ENCODE peak calls at places on chromosome 15, in seven cellular contexts. F is neural progenitor cell; W is ovary; C is CD4-positive, alpha-beta T cell; Z is progenitor cell of endocrine pancreas; U is astrocyte; H is A549. O is an unnamed sample.

GRCh38 chr15:99433026-99433756 is 132.6 kb upstream of the MEF2A start:
- DNase-seq in F (no peak), C (no peak), Z (no peak), W (peak; percentile 46), H (no peak), U (no peak), O (no peak)

GRCh38 chr15:97929456-97930229 is 30.9 kb upstream of the ARRDC4 start:
- DNase-seq in U (no peak), C (no peak), F (no peak), W (no peak), H (no peak), Z (no peak), O (no peak)

GRCh38 chr15:25859838-25860645 is 3.1 kb downstream of the ATP10A start:
- DNase-seq in C (peak; percentile 71), W (no peak), H (no peak), F (no peak), U (no peak), Z (no peak), O (no peak)

GRCh38 chr15:89916660-89917059 is 3.9 kb upstream of the ARPIN start:
- DNase-seq in C (no peak), F (no peak), Z (no peak), W (no peak), H (no peak), U (no peak), O (no peak)

GRCh38 chr15:95298729-95299128 is 1031.8 kb upstream of the NR2F2 start:
- DNase-seq in F (no peak), U (no peak), W (no peak), C (no peak), Z (no peak), H (no peak), O (no peak)

GRCh38 chr15:90402230-90402629 is 14.2 kb downstream of the IQGAP1 start:
- DNase-seq in W (no peak), Z (no peak), C (no peak), H (peak; percentile 66), F (no peak), U (peak; percentile 86), O (peak; percentile 73)

GRCh38 chr15:47839233-47839867 is 122.0 kb downstream of the SEMA6D start:
- DNase-seq in F (no peak), H (no peak), Z (no peak), U (no peak), W (no peak), C (no peak), O (no peak)

GRCh38 chr15:81163961-81164800 is 30.1 kb downstream of the CFAP161 start:
- DNase-seq in H (peak; percentile 14), W (no peak), U (peak; percentile 90), Z (no peak), F (peak; percentile 12), C (no peak), O (no peak)

GRCh38 chr15:59140422-59141226 is 35.7 kb downstream of the CCNB2 start:
- DNase-seq in W (no peak), F (no peak), H (no peak), Z (no peak), C (no peak), U (peak; percentile 31), O (no peak)

GRCh38 chr15:47812436-47813109 is 95.3 kb downstream of the SEMA6D start:
- DNase-seq in C (no peak), W (no peak), U (peak; percentile 52), F (no peak), H (peak; percentile 74), Z (no peak), O (no peak)

GRCh38 chr15:96330064-96330449 is 443 bp upstream of the NR2F2 start:
- DNase-seq in C (no peak), U (peak; percentile 80), W (no peak), H (peak; percentile 82), F (no peak), Z (no peak), O (no peak)
- TF ChIP-seq CTCF in C (no peak), U (no peak), W (no peak), H (no peak), F (no peak), Z (no peak), O (no peak)

GRCh38 chr15:39580630-39581500 is at the start of gene THBS1:
- DNase-seq in F (peak; percentile 95), H (peak; percentile 84), C (peak; percentile 13), Z (peak; percentile 82), W (peak; percentile 94), U (peak; percentile 83), O (peak; percentile 56)
- TF ChIP-seq CTCF in F (no peak), H (no peak), C (no peak), Z (peak; percentile 17), W (no peak), U (no peak), O (no peak)

GRCh38 chr15:100560323-100560722 is 31.6 kb upstream of the CERS3 start:
- DNase-seq in C (no peak), H (no peak), F (no peak), U (no peak), Z (no peak), W (no peak), O (no peak)

GRCh38 chr15:100558771-100559254 is 30.1 kb upstream of the CERS3 start:
- DNase-seq in U (no peak), F (no peak), W (no peak), Z (no peak), H (no peak), C (no peak), O (no peak)

GRCh38 chr15:100553468-100553867 is 24.7 kb upstream of the CERS3 start:
- DNase-seq in U (no peak), C (no peak), F (no peak), W (no peak), Z (no peak), H (no peak), O (no peak)

DNA sequence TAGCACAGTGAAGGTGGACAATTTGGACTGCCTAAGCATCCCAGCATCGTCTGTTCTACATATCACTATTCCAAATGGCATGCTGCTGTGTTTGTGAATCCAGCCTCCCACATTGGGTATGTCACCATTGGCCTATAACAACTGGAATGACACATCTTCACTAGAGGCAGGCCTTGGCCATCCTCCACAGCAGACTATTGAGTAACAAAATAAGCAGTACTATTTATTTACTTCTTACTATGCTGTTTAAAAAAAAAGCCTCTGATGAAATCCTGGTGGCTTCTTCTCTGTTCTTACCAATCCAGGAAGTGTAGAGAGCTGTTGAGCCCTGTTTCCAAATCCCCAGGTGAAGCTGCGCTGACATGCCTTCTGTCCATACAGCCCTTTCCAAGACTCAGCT is 30.6 kb upstream of the CERS3 start:
- DNase-seq in C (no peak), Z (no peak), F (no peak), H (peak; percentile 36), W (no peak), U (peak; percentile 9), O (peak; percentile 64)
- TF ChIP-seq CTCF in C (no peak), Z (no peak), F (no peak), H (no peak), W (no peak), U (no peak), O (no peak)

GRCh38 chr15:41504751-41505492 is 8.7 kb downstream of the LTK start:
- DNase-seq in Z (no peak), H (no peak), U (no peak), W (no peak), F (no peak), C (no peak), O (no peak)

GRCh38 chr15:41506796-41507341 is 6.8 kb downstream of the LTK start:
- DNase-seq in C (no peak), W (no peak), H (no peak), F (no peak), U (no peak), Z (no peak), O (no peak)

GRCh38 chr15:41510728-41511127 is 2.9 kb downstream of the LTK start:
- DNase-seq in W (no peak), H (no peak), C (no peak), Z (no peak), U (no peak), F (peak; percentile 40), O (no peak)

GRCh38 chr15:41505776-41506175 is 7.9 kb downstream of the LTK start:
- DNase-seq in U (no peak), Z (no peak), C (no peak), F (no peak), H (no peak), W (no peak), O (no peak)

DNA sequence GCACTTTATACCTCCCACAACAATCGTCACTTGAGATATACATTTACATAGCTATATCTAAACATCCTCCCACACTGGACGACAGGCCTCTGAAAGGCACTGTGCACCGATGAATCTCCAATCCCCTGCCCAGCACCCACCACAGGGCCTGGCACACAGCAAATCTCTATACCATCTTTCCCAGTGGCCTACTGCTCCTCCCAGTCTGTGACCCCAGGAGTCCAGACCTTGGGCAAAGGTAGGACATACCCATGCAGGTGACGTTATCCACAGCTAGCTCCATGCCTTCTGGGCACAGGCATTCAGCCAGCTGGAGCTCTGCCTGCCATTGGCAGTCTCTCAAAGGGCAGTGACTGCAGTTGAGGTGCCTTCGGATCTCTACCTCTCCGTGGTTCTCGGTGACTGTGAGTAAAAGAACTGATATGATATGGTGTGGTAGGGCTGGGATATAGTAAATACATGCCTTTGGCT is 5.8 kb downstream of the LTK start:
- DNase-seq in F (no peak), U (no peak), C (no peak), Z (no peak), H (no peak), W (no peak), O (no peak)
- TF ChIP-seq CTCF in F (no peak), U (no peak), C (no peak), Z (no peak), H (no peak), W (no peak), O (no peak)

GRCh38 chr15:50181983-50182232 is at the start of gene SLC27A2:
- DNase-seq in H (peak; percentile 51), F (peak; percentile 76), W (no peak), U (no peak), C (no peak), Z (peak; percentile 64), O (no peak)
- TF ChIP-seq CTCF in H (peak; percentile 52), F (peak; percentile 58), W (no peak), U (no peak), C (peak; percentile 29), Z (peak; percentile 57), O (peak; percentile 33)

DNA sequence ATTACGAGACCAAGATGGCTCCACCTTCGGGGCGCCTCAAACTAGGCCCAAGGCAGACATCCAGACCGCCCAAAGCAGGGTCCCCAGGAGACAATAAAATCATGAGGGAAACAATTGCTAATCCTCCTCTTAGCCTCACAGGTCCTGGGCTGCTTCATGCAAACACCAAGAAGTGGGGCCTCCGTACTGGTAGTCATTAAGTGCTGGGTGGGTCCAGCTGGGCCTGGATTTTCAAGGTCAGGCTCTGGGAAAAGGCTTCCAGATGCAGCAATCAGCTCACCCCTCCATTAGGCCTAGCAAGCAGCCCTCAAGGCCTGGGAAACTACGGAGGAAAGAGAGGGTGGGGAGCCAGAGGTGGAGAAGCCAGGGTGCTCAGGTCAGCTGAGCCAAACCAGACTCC is 634 bp downstream of the FBXL22 start:
- DNase-seq in U (no peak), F (no peak), W (peak; percentile 72), H (no peak), Z (no peak), C (no peak), O (no peak)
- TF ChIP-seq CTCF in U (no peak), F (no peak), W (no peak), H (no peak), Z (no peak), C (no peak), O (no peak)

O was measured in CD14-positive monocyte.